ENCODE peak calls at places on chromosomes 2 and 18, in four cellular contexts. V, L, H and M are unnamed samples.

GRCh38 chr2:229408982-229409381 is 137.9 kb upstream of the PID1 start:
- DNase-seq in L (no peak), H (no peak), V (no peak), M (peak)

GRCh38 chr2:5719629-5720334 is 27.6 kb downstream of the SOX11 start:
- DNase-seq in V (no peak), H (no peak), L (no peak), M (no peak)

GRCh38 chr18:111292-112014 is 46.9 kb upstream of the USP14 start:
- DNase-seq in V (peak), H (no peak), L (peak), M (peak)

GRCh38 chr2:9318461-9319337 is 104.6 kb downstream of the ITGB1BP1 start:
- DNase-seq in L (no peak), V (peak), H (no peak), M (no peak)

GRCh38 chr2:45993476-45993991 is 303.7 kb upstream of the EPAS1 start:
- DNase-seq in V (peak), L (peak), H (peak), M (peak)

GRCh38 chr18:77130229-77131099 is 2.1 kb downstream of the MBP start:
- DNase-seq in L (no peak), H (no peak), V (no peak), M (no peak)

GRCh38 chr2:11827547-11827946 is 81.1 kb downstream of the LPIN1 start:
- DNase-seq in V (no peak), H (no peak), L (no peak), M (no peak)

GRCh38 chr2:191703079-191703725 is 25.3 kb downstream of the NABP1 start:
- DNase-seq in H (no peak), V (no peak), L (no peak), M (no peak)